ENCODE peak calls at places on chromosomes 13 and 19, in five cellular contexts. D is H1, Y is H9, L is mesenchymal stem cell, C is trophoblast cell. E is an unnamed sample.

GRCh38 chr13:98480915-98481510 is 95.9 kb downstream of the STK24 start:
- DNase-seq in L (peak), C (no peak), Y (no peak), D (no peak), E (no peak)

GRCh38 chr13:113937073-113937472 is 36.8 kb downstream of the C13orf46 start:
- DNase-seq in C (no peak), D (no peak), Y (no peak), L (no peak), E (no peak)

GRCh38 chr13:41700790-41701310 is 243.5 kb downstream of the RGCC start:
- DNase-seq in D (no peak), Y (no peak), C (no peak), L (peak), E (no peak)

GRCh38 chr19:31377736-31378135 is 28.5 kb upstream of the TSHZ3 start:
- DNase-seq in C (no peak), D (no peak), Y (no peak), L (no peak), E (no peak)

GRCh38 chr19:31863122-31863521 is 482.3 kb upstream of the ZNF507 start:
- DNase-seq in L (no peak), D (no peak), Y (no peak), C (no peak), E (no peak)

GRCh38 chr13:95300625-95301134 is 571 bp downstream of the ABCC4 start:
- DNase-seq in D (peak), C (no peak), L (peak), Y (peak), E (peak)

GRCh38 chr13:49253310-49253709 is 5.6 kb downstream of the CDADC1 start:
- DNase-seq in L (no peak), Y (no peak), D (no peak), C (no peak), E (no peak)

GRCh38 chr19:7658219-7658686 is 10.6 kb upstream of the RETN start:
- DNase-seq in L (no peak), D (no peak), Y (no peak), C (no peak), E (no peak)

GRCh38 chr13:46489586-46490023 is 63.4 kb upstream of the LRCH1 start:
- DNase-seq in C (no peak), Y (no peak), L (no peak), D (no peak), E (no peak)

GRCh38 chr13:23558675-23559536 is 11.3 kb upstream of the TNFRSF19 start:
- DNase-seq in D (no peak), L (peak), Y (no peak), C (peak), E (no peak)

GRCh38 chr19:43420954-43421353 is 6.3 kb downstream of the TEX101 start:
- DNase-seq in C (no peak), D (no peak), Y (no peak), L (no peak), E (no peak)

GRCh38 chr13:38830442-38831045 is 143.7 kb downstream of the FREM2 start:
- DNase-seq in Y (no peak), L (no peak), C (no peak), D (no peak), E (no peak)

GRCh38 chr19:48053856-48054255 is 10.0 kb upstream of the CABP5 start:
- DNase-seq in Y (no peak), D (no peak), L (no peak), C (peak), E (no peak)

GRCh38 chr19:42553292-42554045 is 25.2 kb upstream of the CEACAM1 start:
- DNase-seq in L (peak), D (no peak), C (no peak), Y (peak), E (no peak)

GRCh38 chr19:4089400-4089908 is 22.8 kb upstream of the ZBTB7A start:
- DNase-seq in D (no peak), C (peak), L (no peak), Y (no peak), E (no peak)

GRCh38 chr19:46624958-46625661 is at the start of gene PTGIR:
- DNase-seq in Y (no peak), C (no peak), L (peak), D (no peak), E (no peak)

GRCh38 chr19:47255947-47256687 is at the start of gene CCDC9:
- DNase-seq in D (peak), C (peak), L (peak), Y (peak), E (peak)

GRCh38 chr19:2229103-2230028 is 6.8 kb downstream of the PLEKHJ1 start:
- DNase-seq in Y (no peak), L (no peak), D (no peak), C (no peak), E (no peak)

GRCh38 chr13:113456116-113456702 is 2.9 kb upstream of the ADPRHL1 start:
- DNase-seq in D (no peak), Y (no peak), C (no peak), L (no peak), E (no peak)

GRCh38 chr13:101258071-101258470 is 158.2 kb downstream of the NALCN start:
- DNase-seq in L (peak), D (no peak), C (peak), Y (peak), E (peak)

GRCh38 chr19:8682931-8683330 is 15.7 kb downstream of the ACTL9 start:
- DNase-seq in C (no peak), D (no peak), L (no peak), Y (no peak), E (no peak)

GRCh38 chr19:46503848-46504453 is 8.3 kb upstream of the PNMA8B start:
- DNase-seq in Y (no peak), D (no peak), L (no peak), C (no peak), E (no peak)

GRCh38 chr19:7500811-7501450 is 12.1 kb upstream of the PEX11G start:
- DNase-seq in C (no peak), Y (peak), D (peak), L (peak), E (peak)

GRCh38 chr19:32824136-32824835 is 45.3 kb downstream of the SLC7A9 start:
- DNase-seq in Y (no peak), L (no peak), C (no peak), D (no peak), E (no peak)

GRCh38 chr13:28059214-28059613 is 41.2 kb downstream of the FLT3 start:
- DNase-seq in C (no peak), Y (peak), D (peak), L (peak), E (peak)

GRCh38 chr13:32650705-32651311 is 64.6 kb downstream of the PDS5B start:
- DNase-seq in Y (peak), C (peak), D (no peak), L (peak), E (peak)

GRCh38 chr19:50465986-50466771 is 10.1 kb upstream of the EMC10 start:
- DNase-seq in C (no peak), Y (peak), L (peak), D (peak), E (no peak)

GRCh38 chr13:74678308-74678958 is 544.2 kb upstream of the KLF12 start:
- DNase-seq in Y (no peak), C (no peak), L (peak), D (no peak), E (no peak)

GRCh38 chr13:94435604-94436226 is 43.8 kb downstream of the DCT start:
- DNase-seq in Y (no peak), C (no peak), D (no peak), L (peak), E (peak)

GRCh38 chr19:49147923-49148682 is 7.1 kb downstream of the HRC start:
- DNase-seq in Y (no peak), C (no peak), L (no peak), D (no peak), E (no peak)

GRCh38 chr19:4186087-4186993 is 3.9 kb downstream of the ANKRD24 start:
- DNase-seq in C (peak), Y (peak), D (peak), L (peak), E (peak)

GRCh38 chr13:106603568-106603967 is 35.6 kb upstream of the ARGLU1 start:
- DNase-seq in C (no peak), L (no peak), Y (no peak), D (no peak), E (no peak)

GRCh38 chr13:40130871-40131636 is 475.6 kb downstream of the COG6 start:
- DNase-seq in L (peak), C (peak), D (no peak), Y (no peak), E (no peak)

GRCh38 chr13:101624981-101625380 is 172.5 kb downstream of the ITGBL1 start:
- DNase-seq in L (no peak), Y (no peak), D (no peak), C (peak), E (no peak)

GRCh38 chr19:6963937-6964336 is 57.3 kb downstream of the MBD3L2B start:
- DNase-seq in D (peak), C (no peak), L (no peak), Y (no peak), E (no peak)

GRCh38 chr13:98182589-98182988 is 5.5 kb upstream of the RNF113B start:
- DNase-seq in Y (no peak), D (no peak), C (no peak), L (no peak), E (no peak)

GRCh38 chr19:14413355-14413754 is 5.8 kb downstream of the DDX39A start:
- DNase-seq in D (no peak), Y (no peak), L (no peak), C (no peak), E (no peak)
- H2BK12ac ChIP-seq in D (no peak), Y (no peak), L (no peak), C (no peak), E (no peak)

GRCh38 chr13:22194106-22194810 is 523.4 kb downstream of the FGF9 start:
- DNase-seq in C (no peak), Y (no peak), D (no peak), L (no peak), E (no peak)
- H4K8ac ChIP-seq in C (no peak), Y (no peak), D (no peak), L (no peak), E (no peak)

GRCh38 chr13:80338781-80339577 is 1.9 kb downstream of the SPRY2 start:
- DNase-seq in D (peak), C (no peak), L (peak), Y (peak), E (peak)
- H2BK5ac ChIP-seq in D (peak), C (peak), L (peak), Y (no peak), E (no peak)

GRCh38 chr19:16226184-16226591 is 28.5 kb downstream of the AP1M1 start:
- DNase-seq in D (no peak), Y (no peak), C (no peak), L (no peak), E (no peak)

GRCh38 chr19:16223746-16224145 is 26.0 kb downstream of the AP1M1 start:
- DNase-seq in Y (no peak), D (no peak), L (no peak), C (no peak), E (no peak)

GRCh38 chr19:16222806-16223205 is 25.1 kb downstream of the AP1M1 start:
- DNase-seq in Y (no peak), L (peak), C (no peak), D (no peak), E (no peak)

GRCh38 chr19:16225279-16226183 is 27.8 kb downstream of the AP1M1 start:
- DNase-seq in L (no peak), C (no peak), Y (no peak), D (no peak), E (no peak)

GRCh38 chr19:16224266-16225045 is 26.7 kb downstream of the AP1M1 start:
- DNase-seq in L (no peak), D (no peak), Y (no peak), C (no peak), E (no peak)
- H2BK12ac ChIP-seq in L (no peak), D (no peak), Y (no peak), C (no peak), E (no peak)

DNA sequence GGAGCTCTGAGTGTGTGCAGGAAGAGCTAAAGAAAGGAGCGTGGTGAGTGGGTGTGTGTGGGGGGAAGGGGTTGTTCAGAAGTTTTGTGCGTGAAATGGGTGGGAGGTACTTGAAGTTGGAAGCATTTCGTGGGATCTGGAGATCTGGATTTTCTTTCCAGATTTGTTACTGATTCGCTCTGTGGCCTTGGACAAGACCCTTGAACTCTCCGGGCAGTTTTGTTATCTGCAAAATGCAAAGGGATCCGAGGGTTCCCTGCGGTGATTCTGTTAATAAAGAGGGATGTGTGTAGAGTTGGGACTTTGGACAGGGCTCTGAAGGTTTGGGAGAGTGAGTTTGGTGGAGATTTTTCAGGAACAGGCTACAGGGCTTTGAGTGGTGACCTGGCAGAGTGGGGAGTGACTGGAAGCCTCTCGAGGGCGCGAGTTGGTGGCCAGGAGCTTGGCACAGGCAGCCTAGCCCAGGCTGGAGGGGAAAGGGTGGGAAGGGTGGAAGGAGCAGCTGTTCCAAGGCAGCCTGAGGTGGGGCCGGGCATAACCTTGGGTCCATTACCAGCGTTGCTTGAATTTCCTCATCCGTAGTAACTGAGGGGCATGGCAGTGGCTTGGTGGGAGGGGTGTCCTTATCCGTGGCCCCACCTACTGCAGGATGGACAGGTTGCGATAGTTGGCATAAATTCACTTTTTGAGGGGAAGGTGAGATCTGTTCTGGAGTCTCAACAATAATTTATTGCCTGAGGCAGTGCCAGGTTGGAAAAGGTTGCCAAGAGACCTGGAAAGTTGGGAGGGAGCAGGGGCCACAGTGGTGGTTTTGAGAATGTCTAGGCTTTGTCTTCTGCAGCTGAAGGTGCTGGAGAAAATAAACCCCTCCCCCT is 2.1 kb downstream of the ACTN4 start:
- DNase-seq in L (no peak), Y (no peak), D (no peak), C (no peak), E (no peak)
- H4K8ac ChIP-seq in L (peak), Y (no peak), D (no peak), C (peak), E (no peak)